ENCODE peak calls at places on chromosomes 2 and 18, in ten cellular contexts. I, T, K, M, B, N, X, R, G and L are unnamed samples.
A peak's percentile ranks its signal among the peaks of the same experiment; 100 is the strongest.

GRCh38 chr2:20608666-20609348 is 42.1 kb downstream of the HS1BP3 start:
- DNase-seq in I (no peak), T (peak; percentile 65), K (no peak), M (no peak), B (no peak), N (no peak), X (peak; percentile 44), R (no peak), G (no peak), L (peak; percentile 37)

GRCh38 chr2:18440141-18440605 is 120.3 kb downstream of the RDH14 start:
- DNase-seq in I (no peak), T (no peak), K (no peak), M (no peak), B (peak; percentile 94), N (no peak), X (peak; percentile 60), R (peak; percentile 49), G (no peak), L (no peak)

GRCh38 chr2:20917287-20917660 is 94.4 kb upstream of the LDAH start:
- DNase-seq in I (no peak), T (no peak), K (no peak), M (no peak), B (no peak), N (no peak), X (no peak), R (no peak), G (no peak), L (no peak)

GRCh38 chr2:239188536-239188935 is 212.3 kb downstream of the HDAC4 start:
- DNase-seq in I (peak; percentile 20), T (no peak), K (no peak), M (no peak), B (no peak), N (no peak), X (no peak), R (no peak), G (no peak), L (peak; percentile 19)

GRCh38 chr2:165893556-165893955 is 60.0 kb downstream of the TTC21B start:
- DNase-seq in I (no peak), T (no peak), K (no peak), M (no peak), B (no peak), N (no peak), X (no peak), R (no peak), G (no peak), L (no peak)

GRCh38 chr18:13003466-13003896 is 12.3 kb downstream of the CEP192 start:
- DNase-seq in I (no peak), T (no peak), K (peak; percentile 24), M (peak; percentile 58), B (peak; percentile 62), N (peak; percentile 75), X (peak; percentile 32), R (peak; percentile 82), G (no peak), L (peak; percentile 95)

GRCh38 chr2:179860255-179861026 is 971 bp downstream of the ZNF385B start:
- DNase-seq in I (no peak), T (peak; percentile 66), K (no peak), M (no peak), B (no peak), N (peak; percentile 29), X (no peak), R (no peak), G (no peak), L (peak; percentile 77)

GRCh38 chr2:42875880-42876279 is 83.5 kb upstream of the HAAO start:
- DNase-seq in I (no peak), T (no peak), K (no peak), M (no peak), B (no peak), N (no peak), X (no peak), R (no peak), G (no peak), L (no peak)

GRCh38 chr2:173109253-173110188 is 33.9 kb downstream of the MAP3K20 start:
- DNase-seq in I (no peak), T (no peak), K (no peak), M (no peak), B (peak; percentile 90), N (no peak), X (peak; percentile 73), R (peak; percentile 65), G (no peak), L (no peak)

GRCh38 chr2:165720526-165720925 is 73.5 kb downstream of the GALNT3 start:
- DNase-seq in I (no peak), T (no peak), K (no peak), M (no peak), B (peak; percentile 98), N (no peak), X (peak; percentile 89), R (peak; percentile 61), G (no peak), L (no peak)

GRCh38 chr2:40225670-40226069 is 226.2 kb downstream of the SLC8A1 start:
- DNase-seq in I (no peak), T (no peak), K (no peak), M (no peak), B (no peak), N (no peak), X (no peak), R (no peak), G (no peak), L (no peak)

GRCh38 chr2:47033102-47033880 is 117.7 kb upstream of the MCFD2 start:
- DNase-seq in I (no peak), T (no peak), K (no peak), M (no peak), B (no peak), N (no peak), X (peak; percentile 60), R (no peak), G (no peak), L (peak; percentile 61)

GRCh38 chr18:44051088-44051487 is 629.6 kb upstream of the SETBP1 start:
- DNase-seq in I (no peak), T (no peak), K (no peak), M (no peak), B (no peak), N (no peak), X (no peak), R (no peak), G (no peak), L (no peak)

GRCh38 chr18:3214855-3215637 is 4.7 kb downstream of the MYOM1 start:
- DNase-seq in I (peak; percentile 34), T (no peak), K (no peak), M (no peak), B (no peak), N (no peak), X (no peak), R (no peak), G (no peak), L (no peak)

GRCh38 chr2:71223767-71224333 is 3.1 kb downstream of the PAIP2B start:
- DNase-seq in I (peak; percentile 77), T (no peak), K (peak; percentile 54), M (peak; percentile 56), B (peak; percentile 7), N (peak; percentile 71), X (peak; percentile 50), R (peak; percentile 42), G (no peak), L (peak; percentile 90)

GRCh38 chr2:177708660-177709328 is 316.2 kb downstream of the AGPS start:
- DNase-seq in I (peak; percentile 29), T (no peak), K (no peak), M (no peak), B (no peak), N (no peak), X (no peak), R (no peak), G (no peak), L (no peak)